ENCODE peak calls at places on chromosome 17, in eight cellular contexts. One of them, this sample, is unnamed.

GRCh38 chr17:73138541-73139138 is 26.2 kb upstream of the SSTR2 start:
- DNase-seq in frontal cortex: no peak
- DNase-seq in activated naive CD4-positive, alpha-beta T cell: no peak
- DNase-seq in neural progenitor cell: peak
- DNase-seq in activated CD4-positive, alpha-beta T cell treated with anti-CD3 and anti-CD28 coated beads for 36 hours: no peak
- DNase-seq in hepatic stellate cell: no peak
- DNase-seq in A172: no peak
- DNase-seq in C1 segment of cervical spinal cord: peak
- DNase-seq in this sample: no peak

GRCh38 chr17:61574542-61575351 is 16.3 kb downstream of the NACA2 start:
- DNase-seq in frontal cortex: no peak
- DNase-seq in activated CD4-positive, alpha-beta T cell treated with anti-CD3 and anti-CD28 coated beads for 36 hours: peak
- DNase-seq in A172: peak
- DNase-seq in activated naive CD4-positive, alpha-beta T cell: no peak
- DNase-seq in hepatic stellate cell: peak
- DNase-seq in neural progenitor cell: peak
- DNase-seq in C1 segment of cervical spinal cord: no peak
- DNase-seq in this sample: no peak

GRCh38 chr17:19648475-19649406 is at the start of gene ALDH3A2:
- DNase-seq in activated CD4-positive, alpha-beta T cell treated with anti-CD3 and anti-CD28 coated beads for 36 hours: peak
- DNase-seq in hepatic stellate cell: peak
- DNase-seq in activated naive CD4-positive, alpha-beta T cell: peak
- DNase-seq in neural progenitor cell: peak
- DNase-seq in C1 segment of cervical spinal cord: peak
- DNase-seq in A172: peak
- DNase-seq in frontal cortex: peak
- DNase-seq in this sample: peak

GRCh38 chr17:79249945-79250521 is 175.4 kb downstream of the ENGASE start:
- DNase-seq in hepatic stellate cell: no peak
- DNase-seq in C1 segment of cervical spinal cord: no peak
- DNase-seq in activated naive CD4-positive, alpha-beta T cell: no peak
- DNase-seq in neural progenitor cell: no peak
- DNase-seq in A172: no peak
- DNase-seq in frontal cortex: no peak
- DNase-seq in activated CD4-positive, alpha-beta T cell treated with anti-CD3 and anti-CD28 coated beads for 36 hours: no peak
- DNase-seq in this sample: no peak

GRCh38 chr17:5329784-5330557 is 47.9 kb downstream of the RABEP1 start:
- DNase-seq in activated CD4-positive, alpha-beta T cell treated with anti-CD3 and anti-CD28 coated beads for 36 hours: no peak
- DNase-seq in A172: no peak
- DNase-seq in neural progenitor cell: no peak
- DNase-seq in frontal cortex: no peak
- DNase-seq in C1 segment of cervical spinal cord: no peak
- DNase-seq in hepatic stellate cell: no peak
- DNase-seq in activated naive CD4-positive, alpha-beta T cell: no peak
- DNase-seq in this sample: no peak

GRCh38 chr17:50586421-50587247 is 26.1 kb downstream of the CACNA1G start:
- DNase-seq in activated CD4-positive, alpha-beta T cell treated with anti-CD3 and anti-CD28 coated beads for 36 hours: no peak
- DNase-seq in A172: no peak
- DNase-seq in activated naive CD4-positive, alpha-beta T cell: no peak
- DNase-seq in frontal cortex: no peak
- DNase-seq in neural progenitor cell: no peak
- DNase-seq in hepatic stellate cell: no peak
- DNase-seq in C1 segment of cervical spinal cord: no peak
- DNase-seq in this sample: no peak

GRCh38 chr17:2710075-2710803 is 1.3 kb downstream of the CLUH start:
- DNase-seq in C1 segment of cervical spinal cord: no peak
- DNase-seq in hepatic stellate cell: no peak
- DNase-seq in neural progenitor cell: no peak
- DNase-seq in frontal cortex: no peak
- DNase-seq in activated CD4-positive, alpha-beta T cell treated with anti-CD3 and anti-CD28 coated beads for 36 hours: no peak
- DNase-seq in activated naive CD4-positive, alpha-beta T cell: no peak
- DNase-seq in A172: no peak
- DNase-seq in this sample: no peak

GRCh38 chr17:35898283-35899070 is 18.3 kb upstream of the CCL5 start:
- DNase-seq in activated naive CD4-positive, alpha-beta T cell: no peak
- DNase-seq in hepatic stellate cell: no peak
- DNase-seq in activated CD4-positive, alpha-beta T cell treated with anti-CD3 and anti-CD28 coated beads for 36 hours: peak
- DNase-seq in C1 segment of cervical spinal cord: no peak
- DNase-seq in A172: peak
- DNase-seq in neural progenitor cell: no peak
- DNase-seq in frontal cortex: no peak
- DNase-seq in this sample: no peak

This sample was measured in gastrocnemius medialis.